ENCODE peak calls at places on chromosomes 7 and 10, in ten cellular contexts. E is transverse colon; O is hepatocyte; G is lung; D is tibial artery; Q is stomach; R is IMR-90; I is upper lobe of left lung; M is naive thymus-derived CD4-positive, alpha-beta T cell; F is right atrium auricular region. N is an unnamed sample. For H3K4me1, the result is how much of the 10 kb centered on the place peaks cover.

GRCh38 chr10:88990528-88991160 is at the start of gene FAS:
- DNase-seq in E (peak), O (peak), G (peak), D (peak), Q (peak), R (peak), I (peak), M (peak), F (peak), N (peak)

GRCh38 chr10:59799421-59799820 is 46.2 kb upstream of the MRLN start:
- DNase-seq in E (no peak), O (no peak), G (no peak), D (no peak), Q (no peak), R (no peak), I (no peak), M (no peak), F (no peak), N (no peak)

GRCh38 chr7:139075031-139075652 is 34.4 kb downstream of the ZC3HAV1 start:
- DNase-seq in E (peak), O (peak), G (peak), D (peak), Q (peak), R (peak), I (peak), M (peak), F (peak), N (peak)

GRCh38 chr7:84013616-84014240 is 180.9 kb downstream of the SEMA3A start:
- DNase-seq in E (no peak), O (no peak), G (no peak), D (no peak), Q (no peak), R (no peak), I (peak), M (no peak), F (no peak), N (no peak)

GRCh38 chr10:3704565-3705360 is 80.2 kb downstream of the KLF6 start:
- DNase-seq in E (no peak), O (no peak), G (no peak), D (no peak), Q (no peak), R (no peak), I (no peak), M (no peak), F (no peak), N (no peak)

GRCh38 chr10:24724381-24725228 is 918 bp upstream of the ARHGAP21 start:
- DNase-seq in E (peak), O (peak), G (peak), D (peak), Q (peak), R (peak), I (peak), M (peak), F (peak), N (peak)

GRCh38 chr10:14200645-14201534 is 129.8 kb downstream of the FRMD4A start:
- DNase-seq in E (peak), O (no peak), G (no peak), D (no peak), Q (no peak), R (peak), I (no peak), M (no peak), F (no peak), N (peak)

GRCh38 chr7:105661625-105662024 is 80.3 kb upstream of the EFCAB10 start:
- DNase-seq in E (no peak), O (no peak), G (no peak), D (no peak), Q (no peak), R (no peak), I (no peak), M (no peak), F (no peak), N (no peak)

GRCh38 chr7:149827089-149827981 is 10.8 kb upstream of the ZNF862 start:
- DNase-seq in E (no peak), O (no peak), G (no peak), D (peak), Q (no peak), R (no peak), I (no peak), M (no peak), F (no peak), N (peak)

GRCh38 chr7:151342811-151343210 is 1.2 kb downstream of the NUB1 start:
- DNase-seq in E (no peak), O (no peak), G (no peak), D (no peak), Q (no peak), R (no peak), I (no peak), M (no peak), F (no peak), N (no peak)

GRCh38 chr7:157711353-157711888 is 374.6 kb downstream of the DNAJB6 start:
- DNase-seq in E (no peak), O (no peak), G (no peak), D (peak), Q (no peak), R (no peak), I (no peak), M (no peak), F (no peak), N (no peak)

GRCh38 chr7:70640266-70640833 is 491.6 kb upstream of the GALNT17 start:
- DNase-seq in E (no peak), O (peak), G (no peak), D (no peak), Q (no peak), R (peak), I (no peak), M (no peak), F (no peak), N (no peak)

GRCh38 chr7:96887426-96887825 is 117.9 kb upstream of the DLX6 start:
- DNase-seq in E (no peak), O (no peak), G (no peak), D (no peak), Q (no peak), R (no peak), I (no peak), M (no peak), F (no peak), N (no peak)

GRCh38 chr10:90652519-90652918 is 205.3 kb downstream of the HTR7 start:
- DNase-seq in E (no peak), O (peak), G (no peak), D (no peak), Q (no peak), R (peak), I (no peak), M (no peak), F (no peak), N (no peak)

GRCh38 chr10:13053794-13054462 is 46.0 kb upstream of the OPTN start:
- DNase-seq in E (no peak), O (no peak), G (no peak), D (no peak), Q (no peak), R (no peak), I (no peak), M (no peak), F (no peak), N (no peak)

GRCh38 chr7:30800785-30801252 is 29.6 kb downstream of the MINDY4 start:
- DNase-seq in E (peak), O (peak), G (peak), D (peak), Q (peak), R (peak), I (peak), M (peak), F (peak), N (peak)

GRCh38 chr10:98885380-98885779 is 350.3 kb downstream of the HPSE2 start:
- DNase-seq in E (no peak), O (no peak), G (no peak), D (no peak), Q (no peak), R (no peak), I (no peak), M (no peak), F (no peak), N (no peak)

GRCh38 chr10:71052261-71052660 is 160.1 kb upstream of the UNC5B start:
- DNase-seq in E (no peak), O (no peak), G (no peak), D (no peak), Q (no peak), R (no peak), I (no peak), M (no peak), F (no peak), N (peak)

GRCh38 chr7:64875658-64876406 is 27.2 kb upstream of the ZNF273 start:
- DNase-seq in E (no peak), O (no peak), G (peak), D (no peak), Q (peak), R (no peak), I (no peak), M (no peak), F (peak), N (no peak)

GRCh38 chr10:63103971-63104409 is 29.1 kb upstream of the NRBF2 start:
- DNase-seq in E (no peak), O (no peak), G (no peak), D (no peak), Q (no peak), R (no peak), I (no peak), M (no peak), F (no peak), N (no peak)

GRCh38 chr10:71776528-71776927 is 3.2 kb upstream of the VSIR start:
- DNase-seq in E (peak), O (no peak), G (no peak), D (no peak), Q (no peak), R (no peak), I (no peak), M (no peak), F (no peak), N (no peak)

GRCh38 chr7:70434376-70434775 is 697.6 kb upstream of the GALNT17 start:
- DNase-seq in E (no peak), O (no peak), G (no peak), D (no peak), Q (no peak), R (no peak), I (no peak), M (no peak), F (no peak), N (no peak)

GRCh38 chr10:94092848-94093247 is 99.1 kb downstream of the PLCE1 start:
- DNase-seq in E (no peak), O (no peak), G (no peak), D (no peak), Q (no peak), R (peak), I (no peak), M (no peak), F (no peak), N (no peak)

GRCh38 chr10:6091630-6092029 is 2.8 kb downstream of the RBM17 start:
- DNase-seq in E (no peak), O (no peak), G (no peak), D (no peak), Q (no peak), R (no peak), I (no peak), M (no peak), F (no peak), N (no peak)

GRCh38 chr10:129033790-129034272 is 433.2 kb upstream of the MGMT start:
- DNase-seq in E (no peak), O (no peak), G (no peak), D (no peak), Q (peak), R (no peak), I (no peak), M (no peak), F (no peak), N (no peak)

GRCh38 chr10:43054593-43054992 is 22.3 kb upstream of the RET start:
- DNase-seq in E (no peak), O (no peak), G (no peak), D (peak), Q (no peak), R (no peak), I (no peak), M (no peak), F (no peak), N (no peak)

DNA sequence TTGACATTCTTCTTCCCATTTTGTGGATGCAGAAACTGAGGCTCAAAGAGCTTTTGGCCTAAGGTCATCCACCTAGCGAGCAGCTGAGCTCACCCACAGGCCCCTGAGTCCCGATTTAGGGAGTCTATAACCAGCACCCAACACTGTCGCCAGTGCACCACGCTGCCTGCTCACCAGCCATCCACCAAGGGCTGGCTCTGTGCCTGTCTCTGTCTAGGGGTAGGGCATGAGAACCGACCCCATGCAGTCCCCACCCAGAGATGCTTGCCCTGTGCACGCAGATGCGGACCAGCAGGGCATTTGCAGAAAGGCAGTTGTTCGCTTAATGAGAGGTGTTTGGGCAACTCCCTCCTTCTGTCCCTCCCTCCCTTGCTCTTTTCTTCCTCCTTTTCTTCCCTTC is 97.2 kb downstream of the GRK5 start:
- DNase-seq in E (no peak), O (no peak), G (no peak), D (no peak), Q (no peak), R (no peak), I (no peak), M (no peak), F (no peak), N (no peak)
- H3K4me1 ChIP-seq in E (half or more), O (under half), G (under half), D (under half), Q (half or more), R (under half), I (under half), M (half or more), F (under half), N (under half)

GRCh38 chr7:99398891-99399445 is 9.4 kb downstream of the PDAP1 start:
- DNase-seq in E (no peak), O (no peak), G (no peak), D (no peak), Q (no peak), R (no peak), I (no peak), M (no peak), F (no peak), N (no peak)
- H3K4me1 ChIP-seq in E (under half), O (under half), G (under half), D (under half), Q (under half), R (under half), I (under half), M (under half), F (under half), N (under half)

GRCh38 chr7:56110611-56111010 is 4.3 kb upstream of the CHCHD2 start:
- DNase-seq in E (no peak), O (no peak), G (no peak), D (no peak), Q (no peak), R (no peak), I (no peak), M (no peak), F (no peak), N (no peak)
- H3K4me1 ChIP-seq in E (under half), O (under half), G (under half), D (under half), Q (under half), R (under half), I (under half), M (under half), F (under half), N (under half)

GRCh38 chr10:44989621-44990301 is 11.0 kb upstream of the ZNF22 start:
- DNase-seq in E (no peak), O (no peak), G (no peak), D (no peak), Q (no peak), R (no peak), I (peak), M (no peak), F (peak), N (no peak)
- H3K4me1 ChIP-seq in E (under half), O (under half), G (under half), D (under half), Q (under half), R (half or more), I (under half), M (under half), F (under half), N (under half)